ENCODE peak calls at places on chromosomes 6 and 20, in six cellular contexts. Q is epithelial cell of esophagus, A is brain microvascular endothelial cell, B is stomach, Z is H54, I is iPS-NIHi11. R is an unnamed sample.

GRCh38 chr6:137775720-137776119 is 91.3 kb upstream of the TNFAIP3 start:
- DNase-seq in Q (no peak), Z (no peak), B (no peak), I (no peak), A (no peak), R (no peak)

GRCh38 chr6:35230950-35231349 is 17.2 kb downstream of the SCUBE3 start:
- DNase-seq in B (peak), I (no peak), A (no peak), Q (no peak), Z (no peak), R (no peak)

GRCh38 chr6:83920017-83920416 is 60.5 kb downstream of the CYB5R4 start:
- DNase-seq in A (peak), B (no peak), I (no peak), Q (no peak), Z (no peak), R (no peak)

GRCh38 chr20:3658019-3658707 is 5.0 kb downstream of the GFRA4 start:
- DNase-seq in A (no peak), B (no peak), I (no peak), Z (no peak), Q (no peak), R (no peak)

GRCh38 chr20:54021446-54022235 is 48.8 kb downstream of the BCAS1 start:
- DNase-seq in Q (no peak), Z (no peak), A (no peak), B (no peak), I (no peak), R (no peak)

GRCh38 chr6:12001706-12002070 is 10.4 kb upstream of the HIVEP1 start:
- DNase-seq in Z (no peak), Q (no peak), B (no peak), I (no peak), A (no peak), R (no peak)

GRCh38 chr20:63955281-63955845 is 853 bp downstream of the UCKL1 start:
- DNase-seq in Q (peak), B (no peak), I (peak), A (no peak), Z (peak), R (peak)

GRCh38 chr6:17431581-17431980 is 38.2 kb downstream of the CAP2 start:
- DNase-seq in A (peak), I (peak), B (no peak), Z (peak), Q (peak), R (no peak)

GRCh38 chr6:25449774-25450173 is 170.6 kb downstream of the CARMIL1 start:
- DNase-seq in I (peak), A (peak), B (no peak), Z (no peak), Q (no peak), R (no peak)

GRCh38 chr6:85726206-85726605 is 83.5 kb upstream of the SYNCRIP start:
- DNase-seq in Z (no peak), A (no peak), I (no peak), Q (no peak), B (no peak), R (no peak)

GRCh38 chr6:45448417-45449389 is 71.0 kb upstream of the SUPT3H start:
- DNase-seq in Z (no peak), Q (no peak), B (no peak), A (no peak), I (no peak), R (no peak)

GRCh38 chr20:34328928-34329677 is 25.9 kb upstream of the AHCY start:
- DNase-seq in A (no peak), Q (no peak), I (no peak), B (no peak), Z (no peak), R (no peak)

R was measured in CD4-positive, CD25-positive, alpha-beta regulatory T cell.